ENCODE peak calls at places on chromosomes 2 and 18, in ten cellular contexts. One of them, this sample, is unnamed.

GRCh38 chr2:101124684-101125366 is 26.4 kb downstream of the TBC1D8 start:
- DNase-seq in T-helper 2 cell treated with Interferon-gamma antibody and Interleukin-4, amounts not matched to agents 5 μg/mL and 100 μg/mL, for 36 hours: no peak
- DNase-seq in endothelial cell: no peak
- DNase-seq in Peyer's patch: peak
- DNase-seq in stimulated activated naive B cell treated with anti-CD40 and anti-IgM and Interleukin-4, amounts not matched to agents 10 μg/mL and 1 μg/mL and 100 μg/mL, for 72 hours: no peak
- DNase-seq in NCI-H1092 treated with DMSO at 0.1 percent for 48 hours: no peak
- DNase-seq in activated CD8-positive, alpha-beta T cell treated with anti-CD3 and anti-CD28 coated beads for 36 hours: no peak
- DNase-seq in DND-41: no peak
- DNase-seq in neuronal stem cell: no peak
- DNase-seq in aorta: peak
- DNase-seq in this sample: peak

GRCh38 chr2:45009303-45009927 is at the start of gene SIX2:
- DNase-seq in T-helper 2 cell treated with Interferon-gamma antibody and Interleukin-4, amounts not matched to agents 5 μg/mL and 100 μg/mL, for 36 hours: no peak
- DNase-seq in endothelial cell: peak
- DNase-seq in Peyer's patch: peak
- DNase-seq in stimulated activated naive B cell treated with anti-CD40 and anti-IgM and Interleukin-4, amounts not matched to agents 10 μg/mL and 1 μg/mL and 100 μg/mL, for 72 hours: no peak
- DNase-seq in NCI-H1092 treated with DMSO at 0.1 percent for 48 hours: peak
- DNase-seq in activated CD8-positive, alpha-beta T cell treated with anti-CD3 and anti-CD28 coated beads for 36 hours: no peak
- DNase-seq in DND-41: no peak
- DNase-seq in neuronal stem cell: peak
- DNase-seq in aorta: peak
- DNase-seq in this sample: peak

GRCh38 chr2:231922945-231923344 is 3.3 kb downstream of the NPPC start:
- DNase-seq in T-helper 2 cell treated with Interferon-gamma antibody and Interleukin-4, amounts not matched to agents 5 μg/mL and 100 μg/mL, for 36 hours: no peak
- DNase-seq in endothelial cell: no peak
- DNase-seq in Peyer's patch: peak
- DNase-seq in stimulated activated naive B cell treated with anti-CD40 and anti-IgM and Interleukin-4, amounts not matched to agents 10 μg/mL and 1 μg/mL and 100 μg/mL, for 72 hours: no peak
- DNase-seq in NCI-H1092 treated with DMSO at 0.1 percent for 48 hours: no peak
- DNase-seq in activated CD8-positive, alpha-beta T cell treated with anti-CD3 and anti-CD28 coated beads for 36 hours: no peak
- DNase-seq in DND-41: no peak
- DNase-seq in neuronal stem cell: no peak
- DNase-seq in aorta: peak
- DNase-seq in this sample: no peak

GRCh38 chr2:234403074-234403473 is 93.8 kb downstream of the ARL4C start:
- DNase-seq in T-helper 2 cell treated with Interferon-gamma antibody and Interleukin-4, amounts not matched to agents 5 μg/mL and 100 μg/mL, for 36 hours: no peak
- DNase-seq in endothelial cell: no peak
- DNase-seq in Peyer's patch: no peak
- DNase-seq in stimulated activated naive B cell treated with anti-CD40 and anti-IgM and Interleukin-4, amounts not matched to agents 10 μg/mL and 1 μg/mL and 100 μg/mL, for 72 hours: no peak
- DNase-seq in NCI-H1092 treated with DMSO at 0.1 percent for 48 hours: no peak
- DNase-seq in activated CD8-positive, alpha-beta T cell treated with anti-CD3 and anti-CD28 coated beads for 36 hours: no peak
- DNase-seq in DND-41: no peak
- DNase-seq in neuronal stem cell: no peak
- DNase-seq in aorta: no peak
- DNase-seq in this sample: peak

GRCh38 chr18:23209031-23209430 is 73.7 kb downstream of the CABLES1 start:
- DNase-seq in T-helper 2 cell treated with Interferon-gamma antibody and Interleukin-4, amounts not matched to agents 5 μg/mL and 100 μg/mL, for 36 hours: peak
- DNase-seq in endothelial cell: no peak
- DNase-seq in Peyer's patch: no peak
- DNase-seq in stimulated activated naive B cell treated with anti-CD40 and anti-IgM and Interleukin-4, amounts not matched to agents 10 μg/mL and 1 μg/mL and 100 μg/mL, for 72 hours: no peak
- DNase-seq in NCI-H1092 treated with DMSO at 0.1 percent for 48 hours: no peak
- DNase-seq in activated CD8-positive, alpha-beta T cell treated with anti-CD3 and anti-CD28 coated beads for 36 hours: peak
- DNase-seq in DND-41: no peak
- DNase-seq in neuronal stem cell: no peak
- DNase-seq in aorta: no peak
- DNase-seq in this sample: peak

GRCh38 chr2:237222178-237222577 is 136.5 kb downstream of the COPS8 start:
- DNase-seq in T-helper 2 cell treated with Interferon-gamma antibody and Interleukin-4, amounts not matched to agents 5 μg/mL and 100 μg/mL, for 36 hours: no peak
- DNase-seq in endothelial cell: no peak
- DNase-seq in Peyer's patch: no peak
- DNase-seq in stimulated activated naive B cell treated with anti-CD40 and anti-IgM and Interleukin-4, amounts not matched to agents 10 μg/mL and 1 μg/mL and 100 μg/mL, for 72 hours: no peak
- DNase-seq in NCI-H1092 treated with DMSO at 0.1 percent for 48 hours: no peak
- DNase-seq in activated CD8-positive, alpha-beta T cell treated with anti-CD3 and anti-CD28 coated beads for 36 hours: no peak
- DNase-seq in DND-41: no peak
- DNase-seq in neuronal stem cell: no peak
- DNase-seq in aorta: no peak
- DNase-seq in this sample: peak

GRCh38 chr18:22848618-22849017 is 84.5 kb upstream of the RBBP8 start:
- DNase-seq in T-helper 2 cell treated with Interferon-gamma antibody and Interleukin-4, amounts not matched to agents 5 μg/mL and 100 μg/mL, for 36 hours: no peak
- DNase-seq in endothelial cell: no peak
- DNase-seq in Peyer's patch: no peak
- DNase-seq in stimulated activated naive B cell treated with anti-CD40 and anti-IgM and Interleukin-4, amounts not matched to agents 10 μg/mL and 1 μg/mL and 100 μg/mL, for 72 hours: no peak
- DNase-seq in NCI-H1092 treated with DMSO at 0.1 percent for 48 hours: no peak
- DNase-seq in activated CD8-positive, alpha-beta T cell treated with anti-CD3 and anti-CD28 coated beads for 36 hours: no peak
- DNase-seq in DND-41: no peak
- DNase-seq in neuronal stem cell: no peak
- DNase-seq in aorta: no peak
- DNase-seq in this sample: peak

GRCh38 chr2:140643761-140644187 is 1487.0 kb downstream of the LRP1B start:
- DNase-seq in T-helper 2 cell treated with Interferon-gamma antibody and Interleukin-4, amounts not matched to agents 5 μg/mL and 100 μg/mL, for 36 hours: no peak
- DNase-seq in endothelial cell: no peak
- DNase-seq in Peyer's patch: no peak
- DNase-seq in stimulated activated naive B cell treated with anti-CD40 and anti-IgM and Interleukin-4, amounts not matched to agents 10 μg/mL and 1 μg/mL and 100 μg/mL, for 72 hours: no peak
- DNase-seq in NCI-H1092 treated with DMSO at 0.1 percent for 48 hours: no peak
- DNase-seq in activated CD8-positive, alpha-beta T cell treated with anti-CD3 and anti-CD28 coated beads for 36 hours: no peak
- DNase-seq in DND-41: no peak
- DNase-seq in neuronal stem cell: no peak
- DNase-seq in aorta: no peak
- DNase-seq in this sample: peak

GRCh38 chr2:176854878-176855277 is 357.7 kb upstream of the HNRNPA3 start:
- DNase-seq in T-helper 2 cell treated with Interferon-gamma antibody and Interleukin-4, amounts not matched to agents 5 μg/mL and 100 μg/mL, for 36 hours: no peak
- DNase-seq in endothelial cell: no peak
- DNase-seq in Peyer's patch: no peak
- DNase-seq in stimulated activated naive B cell treated with anti-CD40 and anti-IgM and Interleukin-4, amounts not matched to agents 10 μg/mL and 1 μg/mL and 100 μg/mL, for 72 hours: no peak
- DNase-seq in NCI-H1092 treated with DMSO at 0.1 percent for 48 hours: peak
- DNase-seq in activated CD8-positive, alpha-beta T cell treated with anti-CD3 and anti-CD28 coated beads for 36 hours: no peak
- DNase-seq in DND-41: no peak
- DNase-seq in neuronal stem cell: no peak
- DNase-seq in aorta: no peak
- DNase-seq in this sample: no peak

GRCh38 chr2:193199322-193199721 is 1004.6 kb upstream of the TMEFF2 start:
- DNase-seq in T-helper 2 cell treated with Interferon-gamma antibody and Interleukin-4, amounts not matched to agents 5 μg/mL and 100 μg/mL, for 36 hours: no peak
- DNase-seq in endothelial cell: no peak
- DNase-seq in Peyer's patch: no peak
- DNase-seq in stimulated activated naive B cell treated with anti-CD40 and anti-IgM and Interleukin-4, amounts not matched to agents 10 μg/mL and 1 μg/mL and 100 μg/mL, for 72 hours: no peak
- DNase-seq in NCI-H1092 treated with DMSO at 0.1 percent for 48 hours: no peak
- DNase-seq in activated CD8-positive, alpha-beta T cell treated with anti-CD3 and anti-CD28 coated beads for 36 hours: no peak
- DNase-seq in DND-41: no peak
- DNase-seq in neuronal stem cell: no peak
- DNase-seq in aorta: no peak
- DNase-seq in this sample: no peak

GRCh38 chr2:67844024-67844540 is 218.7 kb downstream of the C1D start:
- DNase-seq in T-helper 2 cell treated with Interferon-gamma antibody and Interleukin-4, amounts not matched to agents 5 μg/mL and 100 μg/mL, for 36 hours: no peak
- DNase-seq in endothelial cell: no peak
- DNase-seq in Peyer's patch: no peak
- DNase-seq in stimulated activated naive B cell treated with anti-CD40 and anti-IgM and Interleukin-4, amounts not matched to agents 10 μg/mL and 1 μg/mL and 100 μg/mL, for 72 hours: no peak
- DNase-seq in NCI-H1092 treated with DMSO at 0.1 percent for 48 hours: no peak
- DNase-seq in activated CD8-positive, alpha-beta T cell treated with anti-CD3 and anti-CD28 coated beads for 36 hours: no peak
- DNase-seq in DND-41: no peak
- DNase-seq in neuronal stem cell: no peak
- DNase-seq in aorta: no peak
- DNase-seq in this sample: no peak

GRCh38 chr2:126406267-126406666 is 249.7 kb upstream of the GYPC start:
- DNase-seq in T-helper 2 cell treated with Interferon-gamma antibody and Interleukin-4, amounts not matched to agents 5 μg/mL and 100 μg/mL, for 36 hours: no peak
- DNase-seq in endothelial cell: no peak
- DNase-seq in Peyer's patch: no peak
- DNase-seq in stimulated activated naive B cell treated with anti-CD40 and anti-IgM and Interleukin-4, amounts not matched to agents 10 μg/mL and 1 μg/mL and 100 μg/mL, for 72 hours: no peak
- DNase-seq in NCI-H1092 treated with DMSO at 0.1 percent for 48 hours: no peak
- DNase-seq in activated CD8-positive, alpha-beta T cell treated with anti-CD3 and anti-CD28 coated beads for 36 hours: no peak
- DNase-seq in DND-41: no peak
- DNase-seq in neuronal stem cell: no peak
- DNase-seq in aorta: no peak
- DNase-seq in this sample: no peak

GRCh38 chr2:215461836-215462532 is 26.1 kb upstream of the FN1 start:
- DNase-seq in T-helper 2 cell treated with Interferon-gamma antibody and Interleukin-4, amounts not matched to agents 5 μg/mL and 100 μg/mL, for 36 hours: no peak
- DNase-seq in endothelial cell: no peak
- DNase-seq in Peyer's patch: no peak
- DNase-seq in stimulated activated naive B cell treated with anti-CD40 and anti-IgM and Interleukin-4, amounts not matched to agents 10 μg/mL and 1 μg/mL and 100 μg/mL, for 72 hours: no peak
- DNase-seq in NCI-H1092 treated with DMSO at 0.1 percent for 48 hours: no peak
- DNase-seq in activated CD8-positive, alpha-beta T cell treated with anti-CD3 and anti-CD28 coated beads for 36 hours: no peak
- DNase-seq in DND-41: no peak
- DNase-seq in neuronal stem cell: no peak
- DNase-seq in aorta: no peak
- DNase-seq in this sample: peak

GRCh38 chr2:83081835-83082522 is 1377.1 kb downstream of the SUCLG1 start:
- DNase-seq in T-helper 2 cell treated with Interferon-gamma antibody and Interleukin-4, amounts not matched to agents 5 μg/mL and 100 μg/mL, for 36 hours: no peak
- DNase-seq in endothelial cell: peak
- DNase-seq in Peyer's patch: no peak
- DNase-seq in stimulated activated naive B cell treated with anti-CD40 and anti-IgM and Interleukin-4, amounts not matched to agents 10 μg/mL and 1 μg/mL and 100 μg/mL, for 72 hours: no peak
- DNase-seq in NCI-H1092 treated with DMSO at 0.1 percent for 48 hours: peak
- DNase-seq in activated CD8-positive, alpha-beta T cell treated with anti-CD3 and anti-CD28 coated beads for 36 hours: no peak
- DNase-seq in DND-41: no peak
- DNase-seq in neuronal stem cell: no peak
- DNase-seq in aorta: no peak
- DNase-seq in this sample: peak

GRCh38 chr2:58289029-58289428 is 47.9 kb upstream of the FANCL start:
- DNase-seq in T-helper 2 cell treated with Interferon-gamma antibody and Interleukin-4, amounts not matched to agents 5 μg/mL and 100 μg/mL, for 36 hours: no peak
- DNase-seq in endothelial cell: no peak
- DNase-seq in Peyer's patch: no peak
- DNase-seq in stimulated activated naive B cell treated with anti-CD40 and anti-IgM and Interleukin-4, amounts not matched to agents 10 μg/mL and 1 μg/mL and 100 μg/mL, for 72 hours: no peak
- DNase-seq in NCI-H1092 treated with DMSO at 0.1 percent for 48 hours: no peak
- DNase-seq in activated CD8-positive, alpha-beta T cell treated with anti-CD3 and anti-CD28 coated beads for 36 hours: no peak
- DNase-seq in DND-41: no peak
- DNase-seq in neuronal stem cell: no peak
- DNase-seq in aorta: no peak
- DNase-seq in this sample: no peak

GRCh38 chr2:109473616-109474318 is 140.0 kb downstream of the SEPTIN10 start:
- DNase-seq in T-helper 2 cell treated with Interferon-gamma antibody and Interleukin-4, amounts not matched to agents 5 μg/mL and 100 μg/mL, for 36 hours: no peak
- DNase-seq in endothelial cell: no peak
- DNase-seq in Peyer's patch: no peak
- DNase-seq in stimulated activated naive B cell treated with anti-CD40 and anti-IgM and Interleukin-4, amounts not matched to agents 10 μg/mL and 1 μg/mL and 100 μg/mL, for 72 hours: no peak
- DNase-seq in NCI-H1092 treated with DMSO at 0.1 percent for 48 hours: no peak
- DNase-seq in activated CD8-positive, alpha-beta T cell treated with anti-CD3 and anti-CD28 coated beads for 36 hours: no peak
- DNase-seq in DND-41: no peak
- DNase-seq in neuronal stem cell: no peak
- DNase-seq in aorta: no peak
- DNase-seq in this sample: no peak

GRCh38 chr2:8885449-8886196 is 48.2 kb upstream of the KIDINS220 start:
- DNase-seq in T-helper 2 cell treated with Interferon-gamma antibody and Interleukin-4, amounts not matched to agents 5 μg/mL and 100 μg/mL, for 36 hours: no peak
- DNase-seq in endothelial cell: no peak
- DNase-seq in Peyer's patch: no peak
- DNase-seq in stimulated activated naive B cell treated with anti-CD40 and anti-IgM and Interleukin-4, amounts not matched to agents 10 μg/mL and 1 μg/mL and 100 μg/mL, for 72 hours: no peak
- DNase-seq in NCI-H1092 treated with DMSO at 0.1 percent for 48 hours: no peak
- DNase-seq in activated CD8-positive, alpha-beta T cell treated with anti-CD3 and anti-CD28 coated beads for 36 hours: no peak
- DNase-seq in DND-41: no peak
- DNase-seq in neuronal stem cell: no peak
- DNase-seq in aorta: no peak
- DNase-seq in this sample: no peak

GRCh38 chr2:116952254-116952653 is 862.2 kb upstream of the DDX18 start:
- DNase-seq in T-helper 2 cell treated with Interferon-gamma antibody and Interleukin-4, amounts not matched to agents 5 μg/mL and 100 μg/mL, for 36 hours: no peak
- DNase-seq in endothelial cell: no peak
- DNase-seq in Peyer's patch: no peak
- DNase-seq in stimulated activated naive B cell treated with anti-CD40 and anti-IgM and Interleukin-4, amounts not matched to agents 10 μg/mL and 1 μg/mL and 100 μg/mL, for 72 hours: no peak
- DNase-seq in NCI-H1092 treated with DMSO at 0.1 percent for 48 hours: peak
- DNase-seq in activated CD8-positive, alpha-beta T cell treated with anti-CD3 and anti-CD28 coated beads for 36 hours: no peak
- DNase-seq in DND-41: no peak
- DNase-seq in neuronal stem cell: no peak
- DNase-seq in aorta: no peak
- DNase-seq in this sample: no peak

GRCh38 chr2:176582990-176583481 is 313.8 kb downstream of the MTX2 start:
- DNase-seq in T-helper 2 cell treated with Interferon-gamma antibody and Interleukin-4, amounts not matched to agents 5 μg/mL and 100 μg/mL, for 36 hours: no peak
- DNase-seq in endothelial cell: no peak
- DNase-seq in Peyer's patch: no peak
- DNase-seq in stimulated activated naive B cell treated with anti-CD40 and anti-IgM and Interleukin-4, amounts not matched to agents 10 μg/mL and 1 μg/mL and 100 μg/mL, for 72 hours: no peak
- DNase-seq in NCI-H1092 treated with DMSO at 0.1 percent for 48 hours: no peak
- DNase-seq in activated CD8-positive, alpha-beta T cell treated with anti-CD3 and anti-CD28 coated beads for 36 hours: no peak
- DNase-seq in DND-41: no peak
- DNase-seq in neuronal stem cell: no peak
- DNase-seq in aorta: peak
- DNase-seq in this sample: peak

GRCh38 chr2:67974564-67975430 is 88.0 kb downstream of the C1D start:
- DNase-seq in T-helper 2 cell treated with Interferon-gamma antibody and Interleukin-4, amounts not matched to agents 5 μg/mL and 100 μg/mL, for 36 hours: no peak
- DNase-seq in endothelial cell: no peak
- DNase-seq in Peyer's patch: no peak
- DNase-seq in stimulated activated naive B cell treated with anti-CD40 and anti-IgM and Interleukin-4, amounts not matched to agents 10 μg/mL and 1 μg/mL and 100 μg/mL, for 72 hours: no peak
- DNase-seq in NCI-H1092 treated with DMSO at 0.1 percent for 48 hours: peak
- DNase-seq in activated CD8-positive, alpha-beta T cell treated with anti-CD3 and anti-CD28 coated beads for 36 hours: no peak
- DNase-seq in DND-41: no peak
- DNase-seq in neuronal stem cell: no peak
- DNase-seq in aorta: peak
- DNase-seq in this sample: peak

GRCh38 chr2:46306320-46306719 is 9.1 kb downstream of the EPAS1 start:
- DNase-seq in T-helper 2 cell treated with Interferon-gamma antibody and Interleukin-4, amounts not matched to agents 5 μg/mL and 100 μg/mL, for 36 hours: no peak
- DNase-seq in endothelial cell: no peak
- DNase-seq in Peyer's patch: no peak
- DNase-seq in stimulated activated naive B cell treated with anti-CD40 and anti-IgM and Interleukin-4, amounts not matched to agents 10 μg/mL and 1 μg/mL and 100 μg/mL, for 72 hours: no peak
- DNase-seq in NCI-H1092 treated with DMSO at 0.1 percent for 48 hours: peak
- DNase-seq in activated CD8-positive, alpha-beta T cell treated with anti-CD3 and anti-CD28 coated beads for 36 hours: no peak
- DNase-seq in DND-41: no peak
- DNase-seq in neuronal stem cell: no peak
- DNase-seq in aorta: no peak
- DNase-seq in this sample: peak

GRCh38 chr2:130846686-130847375 is 10.1 kb downstream of the ARHGEF4 start:
- DNase-seq in T-helper 2 cell treated with Interferon-gamma antibody and Interleukin-4, amounts not matched to agents 5 μg/mL and 100 μg/mL, for 36 hours: no peak
- DNase-seq in endothelial cell: no peak
- DNase-seq in Peyer's patch: no peak
- DNase-seq in stimulated activated naive B cell treated with anti-CD40 and anti-IgM and Interleukin-4, amounts not matched to agents 10 μg/mL and 1 μg/mL and 100 μg/mL, for 72 hours: no peak
- DNase-seq in NCI-H1092 treated with DMSO at 0.1 percent for 48 hours: no peak
- DNase-seq in activated CD8-positive, alpha-beta T cell treated with anti-CD3 and anti-CD28 coated beads for 36 hours: no peak
- DNase-seq in DND-41: no peak
- DNase-seq in neuronal stem cell: no peak
- DNase-seq in aorta: peak
- DNase-seq in this sample: peak

GRCh38 chr2:225192869-225193268 is 150.6 kb upstream of the DOCK10 start:
- DNase-seq in T-helper 2 cell treated with Interferon-gamma antibody and Interleukin-4, amounts not matched to agents 5 μg/mL and 100 μg/mL, for 36 hours: no peak
- DNase-seq in endothelial cell: no peak
- DNase-seq in Peyer's patch: no peak
- DNase-seq in stimulated activated naive B cell treated with anti-CD40 and anti-IgM and Interleukin-4, amounts not matched to agents 10 μg/mL and 1 μg/mL and 100 μg/mL, for 72 hours: no peak
- DNase-seq in NCI-H1092 treated with DMSO at 0.1 percent for 48 hours: no peak
- DNase-seq in activated CD8-positive, alpha-beta T cell treated with anti-CD3 and anti-CD28 coated beads for 36 hours: no peak
- DNase-seq in DND-41: no peak
- DNase-seq in neuronal stem cell: no peak
- DNase-seq in aorta: no peak
- DNase-seq in this sample: peak

GRCh38 chr2:120441744-120442471 is 96.0 kb downstream of the INHBB start:
- DNase-seq in T-helper 2 cell treated with Interferon-gamma antibody and Interleukin-4, amounts not matched to agents 5 μg/mL and 100 μg/mL, for 36 hours: no peak
- DNase-seq in endothelial cell: peak
- DNase-seq in Peyer's patch: no peak
- DNase-seq in stimulated activated naive B cell treated with anti-CD40 and anti-IgM and Interleukin-4, amounts not matched to agents 10 μg/mL and 1 μg/mL and 100 μg/mL, for 72 hours: no peak
- DNase-seq in NCI-H1092 treated with DMSO at 0.1 percent for 48 hours: peak
- DNase-seq in activated CD8-positive, alpha-beta T cell treated with anti-CD3 and anti-CD28 coated beads for 36 hours: peak
- DNase-seq in DND-41: no peak
- DNase-seq in neuronal stem cell: peak
- DNase-seq in aorta: peak
- DNase-seq in this sample: peak

GRCh38 chr2:177983183-177983788 is 89.3 kb downstream of the PDE11A start:
- DNase-seq in T-helper 2 cell treated with Interferon-gamma antibody and Interleukin-4, amounts not matched to agents 5 μg/mL and 100 μg/mL, for 36 hours: no peak
- DNase-seq in endothelial cell: peak
- DNase-seq in Peyer's patch: no peak
- DNase-seq in stimulated activated naive B cell treated with anti-CD40 and anti-IgM and Interleukin-4, amounts not matched to agents 10 μg/mL and 1 μg/mL and 100 μg/mL, for 72 hours: no peak
- DNase-seq in NCI-H1092 treated with DMSO at 0.1 percent for 48 hours: peak
- DNase-seq in activated CD8-positive, alpha-beta T cell treated with anti-CD3 and anti-CD28 coated beads for 36 hours: peak
- DNase-seq in DND-41: peak
- DNase-seq in neuronal stem cell: peak
- DNase-seq in aorta: no peak
- DNase-seq in this sample: peak

GRCh38 chr2:134174711-134175110 is 79.2 kb upstream of the MGAT5 start:
- DNase-seq in T-helper 2 cell treated with Interferon-gamma antibody and Interleukin-4, amounts not matched to agents 5 μg/mL and 100 μg/mL, for 36 hours: no peak
- DNase-seq in endothelial cell: no peak
- DNase-seq in Peyer's patch: no peak
- DNase-seq in stimulated activated naive B cell treated with anti-CD40 and anti-IgM and Interleukin-4, amounts not matched to agents 10 μg/mL and 1 μg/mL and 100 μg/mL, for 72 hours: no peak
- DNase-seq in NCI-H1092 treated with DMSO at 0.1 percent for 48 hours: no peak
- DNase-seq in activated CD8-positive, alpha-beta T cell treated with anti-CD3 and anti-CD28 coated beads for 36 hours: no peak
- DNase-seq in DND-41: no peak
- DNase-seq in neuronal stem cell: no peak
- DNase-seq in aorta: no peak
- DNase-seq in this sample: no peak

GRCh38 chr2:95158891-95159619 is 593 bp downstream of the ZNF514 start:
- DNase-seq in T-helper 2 cell treated with Interferon-gamma antibody and Interleukin-4, amounts not matched to agents 5 μg/mL and 100 μg/mL, for 36 hours: no peak
- DNase-seq in endothelial cell: peak
- DNase-seq in Peyer's patch: peak
- DNase-seq in stimulated activated naive B cell treated with anti-CD40 and anti-IgM and Interleukin-4, amounts not matched to agents 10 μg/mL and 1 μg/mL and 100 μg/mL, for 72 hours: peak
- DNase-seq in NCI-H1092 treated with DMSO at 0.1 percent for 48 hours: peak
- DNase-seq in activated CD8-positive, alpha-beta T cell treated with anti-CD3 and anti-CD28 coated beads for 36 hours: peak
- DNase-seq in DND-41: no peak
- DNase-seq in neuronal stem cell: peak
- DNase-seq in aorta: peak
- DNase-seq in this sample: peak

GRCh38 chr2:100018312-100018711 is 124.1 kb downstream of the AFF3 start:
- DNase-seq in T-helper 2 cell treated with Interferon-gamma antibody and Interleukin-4, amounts not matched to agents 5 μg/mL and 100 μg/mL, for 36 hours: no peak
- DNase-seq in endothelial cell: no peak
- DNase-seq in Peyer's patch: no peak
- DNase-seq in stimulated activated naive B cell treated with anti-CD40 and anti-IgM and Interleukin-4, amounts not matched to agents 10 μg/mL and 1 μg/mL and 100 μg/mL, for 72 hours: no peak
- DNase-seq in NCI-H1092 treated with DMSO at 0.1 percent for 48 hours: no peak
- DNase-seq in activated CD8-positive, alpha-beta T cell treated with anti-CD3 and anti-CD28 coated beads for 36 hours: no peak
- DNase-seq in DND-41: no peak
- DNase-seq in neuronal stem cell: no peak
- DNase-seq in aorta: no peak
- DNase-seq in this sample: no peak

This sample was measured in astrocyte.